ENCODE peak calls at places on chromosomes 4 and X, in nine cellular contexts. One of them, this sample, is unnamed.

GRCh38 chrX:45850197-45850774 is 649.6 kb upstream of the DIPK2B start:
- DNase-seq in putamen: no peak
- DNase-seq in progenitor cell of endocrine pancreas: no peak
- DNase-seq in activated CD4-positive, alpha-beta T cell treated with anti-CD3 and anti-CD28 coated beads, Interleukin-2, amount 50 U/mL, for 4 hours: peak
- DNase-seq in mesendoderm: peak
- DNase-seq in SW480: peak
- DNase-seq in NCI-H2029 treated with DMSO at 0.1 percent for 48 hours: no peak
- DNase-seq in psoas muscle: no peak
- DNase-seq in NCI-H2081: no peak
- DNase-seq in this sample: no peak

GRCh38 chr4:23811045-23811620 is 78.7 kb downstream of the PPARGC1A start:
- DNase-seq in mesendoderm: no peak
- DNase-seq in progenitor cell of endocrine pancreas: no peak
- DNase-seq in psoas muscle: no peak
- DNase-seq in NCI-H2081: no peak
- DNase-seq in SW480: no peak
- DNase-seq in NCI-H2029 treated with DMSO at 0.1 percent for 48 hours: no peak
- DNase-seq in putamen: no peak
- DNase-seq in activated CD4-positive, alpha-beta T cell treated with anti-CD3 and anti-CD28 coated beads, Interleukin-2, amount 50 U/mL, for 4 hours: no peak
- DNase-seq in this sample: no peak

GRCh38 chr4:177557416-177557815 is 115.2 kb upstream of the AGA start:
- DNase-seq in activated CD4-positive, alpha-beta T cell treated with anti-CD3 and anti-CD28 coated beads, Interleukin-2, amount 50 U/mL, for 4 hours: no peak
- DNase-seq in NCI-H2081: no peak
- DNase-seq in progenitor cell of endocrine pancreas: no peak
- DNase-seq in psoas muscle: no peak
- DNase-seq in SW480: no peak
- DNase-seq in NCI-H2029 treated with DMSO at 0.1 percent for 48 hours: no peak
- DNase-seq in putamen: no peak
- DNase-seq in mesendoderm: no peak
- DNase-seq in this sample: no peak

GRCh38 chr4:140097572-140097971 is 56.4 kb downstream of the MAML3 start:
- DNase-seq in NCI-H2029 treated with DMSO at 0.1 percent for 48 hours: no peak
- DNase-seq in progenitor cell of endocrine pancreas: no peak
- DNase-seq in SW480: no peak
- DNase-seq in psoas muscle: no peak
- DNase-seq in activated CD4-positive, alpha-beta T cell treated with anti-CD3 and anti-CD28 coated beads, Interleukin-2, amount 50 U/mL, for 4 hours: no peak
- DNase-seq in NCI-H2081: no peak
- DNase-seq in mesendoderm: no peak
- DNase-seq in putamen: no peak
- DNase-seq in this sample: no peak

GRCh38 chrX:9605484-9605883 is 140.6 kb downstream of the TBL1X start:
- DNase-seq in activated CD4-positive, alpha-beta T cell treated with anti-CD3 and anti-CD28 coated beads, Interleukin-2, amount 50 U/mL, for 4 hours: no peak
- DNase-seq in SW480: no peak
- DNase-seq in NCI-H2029 treated with DMSO at 0.1 percent for 48 hours: no peak
- DNase-seq in mesendoderm: no peak
- DNase-seq in progenitor cell of endocrine pancreas: no peak
- DNase-seq in psoas muscle: no peak
- DNase-seq in NCI-H2081: no peak
- DNase-seq in putamen: no peak
- DNase-seq in this sample: no peak

GRCh38 chr4:173522160-173522873 is 7.7 kb downstream of the HAND2 start:
- DNase-seq in NCI-H2029 treated with DMSO at 0.1 percent for 48 hours: no peak
- DNase-seq in activated CD4-positive, alpha-beta T cell treated with anti-CD3 and anti-CD28 coated beads, Interleukin-2, amount 50 U/mL, for 4 hours: no peak
- DNase-seq in putamen: no peak
- DNase-seq in SW480: no peak
- DNase-seq in NCI-H2081: peak
- DNase-seq in psoas muscle: peak
- DNase-seq in progenitor cell of endocrine pancreas: no peak
- DNase-seq in mesendoderm: peak
- DNase-seq in this sample: no peak

GRCh38 chr4:82661601-82662000 is 99.8 kb upstream of the TMEM150C start:
- DNase-seq in NCI-H2029 treated with DMSO at 0.1 percent for 48 hours: no peak
- DNase-seq in SW480: no peak
- DNase-seq in mesendoderm: no peak
- DNase-seq in NCI-H2081: no peak
- DNase-seq in psoas muscle: no peak
- DNase-seq in putamen: no peak
- DNase-seq in activated CD4-positive, alpha-beta T cell treated with anti-CD3 and anti-CD28 coated beads, Interleukin-2, amount 50 U/mL, for 4 hours: no peak
- DNase-seq in progenitor cell of endocrine pancreas: no peak
- DNase-seq in this sample: no peak

GRCh38 chr4:41077628-41078027 is 136.7 kb downstream of the APBB2 start:
- DNase-seq in putamen: no peak
- DNase-seq in activated CD4-positive, alpha-beta T cell treated with anti-CD3 and anti-CD28 coated beads, Interleukin-2, amount 50 U/mL, for 4 hours: no peak
- DNase-seq in progenitor cell of endocrine pancreas: no peak
- DNase-seq in psoas muscle: no peak
- DNase-seq in mesendoderm: no peak
- DNase-seq in NCI-H2081: no peak
- DNase-seq in NCI-H2029 treated with DMSO at 0.1 percent for 48 hours: no peak
- DNase-seq in SW480: no peak
- DNase-seq in this sample: no peak

GRCh38 chr4:80235451-80235850 is 31.0 kb upstream of the FGF5 start:
- DNase-seq in mesendoderm: no peak
- DNase-seq in SW480: no peak
- DNase-seq in NCI-H2081: no peak
- DNase-seq in progenitor cell of endocrine pancreas: no peak
- DNase-seq in putamen: no peak
- DNase-seq in activated CD4-positive, alpha-beta T cell treated with anti-CD3 and anti-CD28 coated beads, Interleukin-2, amount 50 U/mL, for 4 hours: no peak
- DNase-seq in psoas muscle: no peak
- DNase-seq in NCI-H2029 treated with DMSO at 0.1 percent for 48 hours: no peak
- DNase-seq in this sample: no peak

GRCh38 chr4:22667332-22667731 is 25.4 kb upstream of the GBA3 start:
- DNase-seq in progenitor cell of endocrine pancreas: no peak
- DNase-seq in NCI-H2081: no peak
- DNase-seq in NCI-H2029 treated with DMSO at 0.1 percent for 48 hours: no peak
- DNase-seq in mesendoderm: no peak
- DNase-seq in SW480: no peak
- DNase-seq in psoas muscle: no peak
- DNase-seq in activated CD4-positive, alpha-beta T cell treated with anti-CD3 and anti-CD28 coated beads, Interleukin-2, amount 50 U/mL, for 4 hours: no peak
- DNase-seq in putamen: no peak
- DNase-seq in this sample: no peak

GRCh38 chr4:153465583-153465921 is 608 bp upstream of the TMEM131L start:
- DNase-seq in NCI-H2029 treated with DMSO at 0.1 percent for 48 hours: no peak
- DNase-seq in putamen: no peak
- DNase-seq in activated CD4-positive, alpha-beta T cell treated with anti-CD3 and anti-CD28 coated beads, Interleukin-2, amount 50 U/mL, for 4 hours: peak
- DNase-seq in mesendoderm: peak
- DNase-seq in NCI-H2081: peak
- DNase-seq in psoas muscle: peak
- DNase-seq in SW480: peak
- DNase-seq in progenitor cell of endocrine pancreas: peak
- DNase-seq in this sample: no peak

GRCh38 chr4:105061136-105061696 is 85.5 kb upstream of the TET2 start:
- DNase-seq in NCI-H2081: no peak
- DNase-seq in progenitor cell of endocrine pancreas: no peak
- DNase-seq in psoas muscle: no peak
- DNase-seq in putamen: no peak
- DNase-seq in activated CD4-positive, alpha-beta T cell treated with anti-CD3 and anti-CD28 coated beads, Interleukin-2, amount 50 U/mL, for 4 hours: peak
- DNase-seq in SW480: peak
- DNase-seq in mesendoderm: peak
- DNase-seq in NCI-H2029 treated with DMSO at 0.1 percent for 48 hours: peak
- DNase-seq in this sample: no peak

GRCh38 chr4:2501034-2501594 is 32.2 kb downstream of the RNF4 start:
- DNase-seq in mesendoderm: no peak
- DNase-seq in NCI-H2081: no peak
- DNase-seq in activated CD4-positive, alpha-beta T cell treated with anti-CD3 and anti-CD28 coated beads, Interleukin-2, amount 50 U/mL, for 4 hours: no peak
- DNase-seq in progenitor cell of endocrine pancreas: no peak
- DNase-seq in SW480: no peak
- DNase-seq in psoas muscle: no peak
- DNase-seq in putamen: no peak
- DNase-seq in NCI-H2029 treated with DMSO at 0.1 percent for 48 hours: no peak
- DNase-seq in this sample: no peak

GRCh38 chrX:119784747-119785446 is 6.5 kb downstream of the RPL39 start:
- DNase-seq in NCI-H2081: peak
- DNase-seq in activated CD4-positive, alpha-beta T cell treated with anti-CD3 and anti-CD28 coated beads, Interleukin-2, amount 50 U/mL, for 4 hours: peak
- DNase-seq in progenitor cell of endocrine pancreas: no peak
- DNase-seq in NCI-H2029 treated with DMSO at 0.1 percent for 48 hours: no peak
- DNase-seq in mesendoderm: peak
- DNase-seq in psoas muscle: no peak
- DNase-seq in SW480: no peak
- DNase-seq in putamen: no peak
- DNase-seq in this sample: no peak

GRCh38 chr4:180636696-180637095 is 1606.5 kb upstream of the TENM3 start:
- DNase-seq in SW480: peak
- DNase-seq in NCI-H2029 treated with DMSO at 0.1 percent for 48 hours: no peak
- DNase-seq in putamen: no peak
- DNase-seq in NCI-H2081: no peak
- DNase-seq in psoas muscle: no peak
- DNase-seq in activated CD4-positive, alpha-beta T cell treated with anti-CD3 and anti-CD28 coated beads, Interleukin-2, amount 50 U/mL, for 4 hours: no peak
- DNase-seq in mesendoderm: no peak
- DNase-seq in progenitor cell of endocrine pancreas: no peak
- DNase-seq in this sample: no peak

GRCh38 chrX:135520022-135520552 is 373 bp upstream of the INTS6L start:
- DNase-seq in psoas muscle: no peak
- DNase-seq in activated CD4-positive, alpha-beta T cell treated with anti-CD3 and anti-CD28 coated beads, Interleukin-2, amount 50 U/mL, for 4 hours: no peak
- DNase-seq in NCI-H2081: no peak
- DNase-seq in SW480: no peak
- DNase-seq in putamen: no peak
- DNase-seq in progenitor cell of endocrine pancreas: no peak
- DNase-seq in NCI-H2029 treated with DMSO at 0.1 percent for 48 hours: no peak
- DNase-seq in mesendoderm: peak
- DNase-seq in this sample: no peak

GRCh38 chr4:174314770-174315169 is 31.1 kb downstream of the CEP44 start:
- DNase-seq in mesendoderm: peak
- DNase-seq in psoas muscle: no peak
- DNase-seq in NCI-H2029 treated with DMSO at 0.1 percent for 48 hours: no peak
- DNase-seq in SW480: peak
- DNase-seq in putamen: no peak
- DNase-seq in activated CD4-positive, alpha-beta T cell treated with anti-CD3 and anti-CD28 coated beads, Interleukin-2, amount 50 U/mL, for 4 hours: no peak
- DNase-seq in progenitor cell of endocrine pancreas: no peak
- DNase-seq in NCI-H2081: no peak
- DNase-seq in this sample: no peak

GRCh38 chrX:43121637-43122036 is 343.7 kb upstream of the PPP1R2C start:
- DNase-seq in progenitor cell of endocrine pancreas: no peak
- DNase-seq in mesendoderm: peak
- DNase-seq in NCI-H2081: no peak
- DNase-seq in NCI-H2029 treated with DMSO at 0.1 percent for 48 hours: no peak
- DNase-seq in SW480: no peak
- DNase-seq in putamen: no peak
- DNase-seq in activated CD4-positive, alpha-beta T cell treated with anti-CD3 and anti-CD28 coated beads, Interleukin-2, amount 50 U/mL, for 4 hours: no peak
- DNase-seq in psoas muscle: no peak
- DNase-seq in this sample: no peak

GRCh38 chr4:41865306-41865980 is 69.8 kb upstream of the TMEM33 start:
- DNase-seq in NCI-H2081: no peak
- DNase-seq in psoas muscle: peak
- DNase-seq in NCI-H2029 treated with DMSO at 0.1 percent for 48 hours: no peak
- DNase-seq in activated CD4-positive, alpha-beta T cell treated with anti-CD3 and anti-CD28 coated beads, Interleukin-2, amount 50 U/mL, for 4 hours: no peak
- DNase-seq in progenitor cell of endocrine pancreas: no peak
- DNase-seq in putamen: no peak
- DNase-seq in mesendoderm: peak
- DNase-seq in SW480: no peak
- DNase-seq in this sample: no peak

This sample was measured in DMS79 treated with DMSO at 0.1 percent for 48 hours.